ENCODE peak calls at places on chromosomes 1 and 21, in six cellular contexts. Z is lung, S is ovary, K is NCI-H2171 treated with DMSO at 0.1 percent for 48 hours, O is dermis microvascular lymphatic vessel endothelial cell, P is cardiac septum. B is an unnamed sample.

GRCh38 chr1:29789910-29790247 is 553.6 kb downstream of the PTPRU start:
- DNase-seq in S (no peak), P (peak), O (no peak), Z (peak), K (no peak), B (no peak)

GRCh38 chr1:226738421-226738994 is 574 bp downstream of the ITPKB start:
- DNase-seq in O (no peak), K (peak), S (peak), P (peak), Z (peak), B (peak)

GRCh38 chr1:87292684-87293493 is 35.8 kb upstream of the LMO4 start:
- DNase-seq in P (no peak), O (peak), S (no peak), Z (peak), K (peak), B (peak)

GRCh38 chr1:54309631-54310366 is 96.4 kb downstream of the SSBP3 start:
- DNase-seq in P (no peak), S (no peak), O (no peak), Z (no peak), K (peak), B (no peak)

GRCh38 chr1:85317580-85317979 is 41.1 kb upstream of the BCL10 start:
- DNase-seq in O (no peak), K (no peak), S (no peak), Z (no peak), P (no peak), B (no peak)

GRCh38 chr1:60697204-60697994 is 385.0 kb upstream of the NFIA start:
- DNase-seq in S (no peak), P (no peak), Z (no peak), K (no peak), O (no peak), B (no peak)

GRCh38 chr1:212267460-212267859 is 17.8 kb upstream of the PPP2R5A start:
- DNase-seq in K (no peak), P (no peak), S (no peak), Z (no peak), O (no peak), B (no peak)

GRCh38 chr1:204828352-204828850 is 42.3 kb upstream of the NFASC start:
- DNase-seq in O (no peak), K (peak), S (peak), P (peak), Z (no peak), B (no peak)

GRCh38 chr1:81165963-81166362 is 634.8 kb upstream of the ADGRL2 start:
- DNase-seq in S (no peak), K (no peak), O (no peak), Z (no peak), P (no peak), B (no peak)

GRCh38 chr1:101221945-101222429 is 14.8 kb upstream of the S1PR1 start:
- DNase-seq in P (no peak), O (no peak), Z (no peak), K (no peak), S (no peak), B (no peak)

GRCh38 chr1:1335792-1336248 is 4.7 kb downstream of the TAS1R3 start:
- DNase-seq in S (no peak), Z (no peak), K (no peak), P (no peak), O (no peak), B (no peak)

GRCh38 chr21:28269173-28269572 is 723.5 kb downstream of the LTN1 start:
- DNase-seq in Z (no peak), O (no peak), P (no peak), S (no peak), K (no peak), B (no peak)

GRCh38 chr1:4428711-4429110 is 225.7 kb upstream of the AJAP1 start:
- DNase-seq in Z (no peak), K (no peak), S (no peak), P (no peak), O (no peak), B (no peak)

GRCh38 chr1:50969611-50970507 is at the start of gene CDKN2C:
- DNase-seq in K (peak), P (no peak), Z (peak), O (peak), S (peak), B (peak)

GRCh38 chr1:173503391-173503790 is 26.3 kb downstream of the PRDX6 start:
- DNase-seq in Z (no peak), O (no peak), P (no peak), K (peak), S (no peak), B (no peak)

GRCh38 chr1:55196433-55197035 is 18.6 kb downstream of the USP24 start:
- DNase-seq in S (no peak), P (no peak), K (no peak), Z (no peak), O (no peak), B (no peak)

GRCh38 chr1:172137703-172138102 is 282.8 kb upstream of the C1orf105 start:
- DNase-seq in Z (no peak), O (no peak), S (no peak), K (no peak), P (no peak), B (no peak)

GRCh38 chr1:17858027-17858426 is 102.9 kb downstream of the ACTL8 start:
- DNase-seq in P (no peak), Z (no peak), K (no peak), O (no peak), S (no peak), B (no peak)

GRCh38 chr1:76176020-76176419 is 101.5 kb downstream of the ST6GALNAC3 start:
- DNase-seq in S (no peak), Z (no peak), P (no peak), K (no peak), O (no peak), B (peak)

GRCh38 chr1:15213333-15213732 is 33.7 kb upstream of the FHAD1 start:
- DNase-seq in S (peak), O (no peak), P (no peak), Z (no peak), K (no peak), B (no peak)